ENCODE peak calls at places on chromosomes 1 and 21, in four cellular contexts. A, G, O and I are unnamed samples.

GRCh38 chr1:53888716-53889115 is 881 bp downstream of the YIPF1 start:
- DNase-seq in A (no peak), G (peak), O (no peak), I (no peak)

GRCh38 chr1:8880068-8880676 is 1.7 kb upstream of the ENO1 start:
- DNase-seq in A (peak), G (peak), O (peak), I (no peak)

GRCh38 chr1:46747683-46748288 is 28.9 kb upstream of the EFCAB14 start:
- DNase-seq in A (peak), G (peak), O (peak), I (no peak)

GRCh38 chr1:220137006-220137794 is 43.3 kb downstream of the IARS2 start:
- DNase-seq in A (no peak), G (peak), O (no peak), I (no peak)

GRCh38 chr1:6142734-6143133 is 37.4 kb downstream of the CHD5 start:
- DNase-seq in A (no peak), G (no peak), O (no peak), I (no peak)

GRCh38 chr21:33783173-33783572 is 132.4 kb downstream of the ATP5PO start:
- DNase-seq in A (no peak), G (no peak), O (no peak), I (no peak)

GRCh38 chr1:86504130-86504479 is 35.4 kb downstream of the CLCA1 start:
- DNase-seq in A (peak), G (no peak), O (no peak), I (no peak)

GRCh38 chr1:172322219-172323061 is 98.0 kb upstream of the C1orf105 start:
- DNase-seq in A (no peak), G (peak), O (no peak), I (no peak)

GRCh38 chr1:226625832-226626576 is 77.4 kb downstream of the STUM start:
- DNase-seq in A (no peak), G (no peak), O (no peak), I (no peak)

GRCh38 chr1:46798820-46799219 is at the start of gene CYP4B1:
- DNase-seq in A (no peak), G (no peak), O (no peak), I (no peak)

GRCh38 chr1:246930830-246931548 is 759 bp downstream of the AHCTF1 start:
- DNase-seq in A (peak), G (peak), O (peak), I (no peak)

GRCh38 chr1:90344963-90345730 is 350.2 kb downstream of the ZNF326 start:
- DNase-seq in A (no peak), G (no peak), O (no peak), I (no peak)

GRCh38 chr1:98366343-98366742 is 295.2 kb upstream of the SNX7 start:
- DNase-seq in A (no peak), G (no peak), O (no peak), I (no peak)

GRCh38 chr1:190479028-190479427 is 1.4 kb upstream of the BRINP3 start:
- DNase-seq in A (no peak), G (peak), O (no peak), I (no peak)

GRCh38 chr21:44485254-44485793 is 30.0 kb downstream of the LRRC3 start:
- DNase-seq in A (peak), G (peak), O (no peak), I (peak)

GRCh38 chr1:95111014-95111413 is 6.1 kb upstream of the TLCD4 start:
- DNase-seq in A (no peak), G (no peak), O (no peak), I (no peak)

GRCh38 chr1:62691062-62691844 is 3.1 kb upstream of the DOCK7 start:
- DNase-seq in A (no peak), G (no peak), O (peak), I (no peak)

GRCh38 chr1:54314691-54315455 is 91.3 kb downstream of the SSBP3 start:
- DNase-seq in A (no peak), G (no peak), O (no peak), I (no peak)

GRCh38 chr1:109947582-109948284 is 36.8 kb upstream of the AHCYL1 start:
- DNase-seq in A (no peak), G (peak), O (no peak), I (no peak)

DNA sequence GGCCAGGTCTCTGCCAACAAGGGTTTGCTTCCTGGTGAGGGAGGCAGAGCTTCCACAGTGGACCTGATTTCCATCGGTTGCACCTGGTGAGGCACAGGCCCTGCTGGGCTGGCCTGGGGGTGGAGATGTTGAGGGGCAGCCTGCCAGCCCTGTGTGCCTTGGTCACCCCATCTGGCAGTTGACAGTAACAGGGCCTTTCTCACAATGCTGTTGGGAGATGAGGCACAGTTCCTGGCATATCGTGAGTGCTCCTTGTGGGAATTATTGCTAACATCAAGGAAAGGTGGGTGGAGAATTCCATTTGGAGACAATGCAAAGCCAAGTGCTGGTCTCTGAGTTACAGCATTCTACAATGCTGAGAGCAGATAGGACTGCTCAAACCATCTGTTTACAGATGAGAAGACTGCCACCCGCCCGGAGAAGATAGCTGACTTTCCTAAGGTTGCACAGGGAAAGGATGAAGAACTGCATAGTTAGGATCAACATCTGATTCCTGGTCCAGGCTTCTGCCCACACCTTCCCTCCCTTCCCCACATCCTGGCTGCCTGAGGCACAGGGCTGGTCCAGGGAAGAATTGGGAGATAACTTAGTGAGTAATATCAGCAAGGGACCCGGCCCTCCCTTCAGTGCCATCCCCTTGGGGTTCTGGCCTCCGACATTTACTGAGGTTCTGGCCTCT is 1.8 kb downstream of the SERINC2 start:
- DNase-seq in A (no peak), G (no peak), O (no peak), I (no peak)
- TF ChIP-seq POLR2AphosphoS5 in A (no peak), G (no peak), O (no peak), I (no peak)

GRCh38 chr1:21352586-21352985 is 62.3 kb upstream of the ECE1 start:
- DNase-seq in A (no peak), G (no peak), O (no peak), I (no peak)

GRCh38 chr1:21347072-21347581 is 56.9 kb upstream of the ECE1 start:
- DNase-seq in A (no peak), G (no peak), O (no peak), I (no peak)

GRCh38 chr1:21350132-21350885 is 60.0 kb upstream of the ECE1 start:
- DNase-seq in A (no peak), G (no peak), O (no peak), I (no peak)

GRCh38 chr1:21351898-21352297 is 61.6 kb upstream of the ECE1 start:
- DNase-seq in A (no peak), G (no peak), O (no peak), I (no peak)

GRCh38 chr1:21349693-21350092 is 59.4 kb upstream of the ECE1 start:
- DNase-seq in A (no peak), G (no peak), O (no peak), I (no peak)
- TF ChIP-seq JUN in A (no peak), G (no peak), O (no peak), I (no peak)

DNA sequence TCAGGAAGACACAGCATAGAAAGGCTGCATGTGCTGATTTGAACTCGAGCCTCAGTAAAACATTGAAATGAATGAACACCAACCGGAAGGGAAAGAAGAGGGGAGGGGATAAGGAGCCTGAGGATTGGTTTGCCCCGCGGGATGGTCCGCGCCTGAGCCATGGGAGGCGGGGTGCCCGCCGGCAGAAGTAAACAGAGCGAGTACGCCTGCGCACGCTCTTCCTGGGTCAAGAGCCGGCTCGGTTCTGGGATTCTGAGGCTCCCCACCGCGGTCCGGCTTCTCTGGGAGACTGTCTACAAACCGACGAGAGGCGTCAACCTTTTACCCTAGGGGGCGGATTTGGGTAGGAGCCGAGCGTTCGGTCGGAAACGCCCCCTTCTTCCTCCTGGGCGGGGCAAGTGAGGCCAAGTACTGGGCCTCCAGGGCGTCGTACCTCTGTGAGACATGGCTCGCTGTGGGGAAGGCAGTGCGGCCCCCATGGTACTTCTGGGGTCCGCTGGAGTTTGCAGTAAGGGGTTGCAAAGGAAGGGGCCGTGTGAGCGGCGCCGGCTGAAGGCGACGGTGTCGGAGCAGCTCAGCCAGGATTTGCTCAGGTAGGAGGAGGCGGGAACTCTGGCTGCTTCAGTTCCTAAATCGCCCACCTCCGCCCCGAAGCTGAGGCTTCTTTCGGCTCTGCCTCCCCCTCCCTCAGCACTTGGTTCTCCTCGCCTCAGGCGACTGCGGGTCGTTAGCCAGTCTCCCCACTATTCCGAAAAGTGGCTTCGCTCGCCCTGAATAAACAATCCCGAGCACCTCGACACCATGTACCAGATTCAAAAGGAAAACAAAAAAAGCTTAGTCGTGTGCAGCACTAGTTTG is at the start of gene BTBD8:
- DNase-seq in A (peak), G (peak), O (peak), I (peak)
- TF ChIP-seq POLR2AphosphoS5 in A (peak), G (no peak), O (peak), I (peak)

GRCh38 chr1:117630423-117630998 is 24.7 kb downstream of the TENT5C start:
- DNase-seq in A (no peak), G (no peak), O (no peak), I (no peak)

GRCh38 chr1:117629625-117630422 is 24.0 kb downstream of the TENT5C start:
- DNase-seq in A (no peak), G (no peak), O (no peak), I (no peak)

GRCh38 chr1:117631361-117631760 is 25.5 kb downstream of the TENT5C start:
- DNase-seq in A (no peak), G (no peak), O (no peak), I (no peak)

GRCh38 chr1:117628343-117628742 is 22.5 kb downstream of the TENT5C start:
- DNase-seq in A (no peak), G (no peak), O (no peak), I (no peak)

DNA sequence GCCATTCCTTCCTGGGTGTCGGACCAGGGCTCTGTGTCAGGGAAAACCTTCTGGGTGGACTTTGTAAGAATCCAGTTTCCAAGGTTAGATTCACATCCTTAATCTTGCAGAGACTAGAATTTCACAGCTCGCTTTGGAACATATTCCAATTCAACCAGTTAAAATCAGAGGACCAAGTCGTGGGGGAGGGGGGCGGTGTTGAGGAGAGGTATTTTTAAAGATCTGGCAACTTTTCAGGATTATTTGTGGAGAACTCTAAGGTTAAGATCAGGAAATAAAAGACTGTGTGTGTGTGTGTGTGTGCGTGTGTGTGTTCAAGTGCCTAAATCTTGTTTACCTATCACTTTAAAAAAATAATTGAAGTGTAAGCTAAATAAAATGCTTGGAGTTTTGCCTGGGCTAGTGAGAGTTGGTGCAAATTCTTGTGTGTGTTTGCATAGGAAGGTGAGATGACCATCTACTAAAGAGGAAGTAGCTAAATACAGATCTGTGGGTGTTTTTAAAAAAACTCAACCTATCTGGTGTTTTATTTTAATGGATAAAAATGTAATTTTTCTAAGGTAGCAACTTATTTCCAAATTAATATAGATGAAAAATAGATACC is 21.8 kb downstream of the TENT5C start:
- DNase-seq in A (no peak), G (no peak), O (no peak), I (no peak)
- TF ChIP-seq JUN in A (no peak), G (no peak), O (no peak), I (no peak)